ENCODE peak calls at places on chromosome 2, in seven cellular contexts. Z, T, V, B, Y, N and H are unnamed samples. For H3K4me1, the result is how much of the 10 kb centered on the place peaks cover.

GRCh38 chr2:128422571-128422970 is 103.9 kb upstream of the HS6ST1 start:
- DNase-seq in Z (no peak), T (no peak), V (peak), B (peak), Y (peak), N (peak), H (peak)

GRCh38 chr2:199471443-199472057 is 13.8 kb upstream of the SATB2 start:
- DNase-seq in Z (no peak), T (peak), V (no peak), B (peak), Y (peak), N (peak), H (peak)

GRCh38 chr2:40734797-40735196 is 282.9 kb upstream of the SLC8A1 start:
- DNase-seq in Z (no peak), T (no peak), V (peak), B (peak), Y (no peak), N (no peak), H (peak)

GRCh38 chr2:62409442-62409841 is 96.6 kb downstream of the TMEM17 start:
- DNase-seq in Z (no peak), T (no peak), V (peak), B (peak), Y (no peak), N (no peak), H (peak)

GRCh38 chr2:118989481-118989880 is 47.5 kb downstream of the MARCO start:
- DNase-seq in Z (peak), T (peak), V (no peak), B (no peak), Y (no peak), N (no peak), H (no peak)

GRCh38 chr2:105886029-105886454 is 141.3 kb downstream of the NCK2 start:
- DNase-seq in Z (no peak), T (no peak), V (peak), B (peak), Y (no peak), N (no peak), H (peak)

GRCh38 chr2:230930149-230930780 is 5.2 kb upstream of the GPR55 start:
- DNase-seq in Z (no peak), T (no peak), V (no peak), B (no peak), Y (peak), N (no peak), H (no peak)

GRCh38 chr2:166957686-166958085 is 69.4 kb downstream of the XIRP2 start:
- DNase-seq in Z (no peak), T (no peak), V (no peak), B (peak), Y (no peak), N (no peak), H (peak)

GRCh38 chr2:73588177-73588576 is 54.0 kb downstream of the NAT8 start:
- DNase-seq in Z (no peak), T (no peak), V (no peak), B (no peak), Y (no peak), N (no peak), H (peak)

GRCh38 chr2:38933653-38934052 is 44.0 kb downstream of the ARHGEF33 start:
- DNase-seq in Z (no peak), T (no peak), V (peak), B (peak), Y (no peak), N (no peak), H (no peak)

GRCh38 chr2:78979380-78980238 is 45.9 kb upstream of the REG3G start:
- DNase-seq in Z (no peak), T (peak), V (no peak), B (no peak), Y (peak), N (no peak), H (peak)

GRCh38 chr2:161250864-161251436 is 57.3 kb upstream of the PSMD14 start:
- DNase-seq in Z (no peak), T (no peak), V (peak), B (peak), Y (peak), N (no peak), H (peak)

GRCh38 chr2:16725549-16725948 is 59.9 kb upstream of the CYRIA start:
- DNase-seq in Z (no peak), T (no peak), V (no peak), B (peak), Y (no peak), N (no peak), H (peak)

GRCh38 chr2:71536311-71536710 is 83.0 kb downstream of the DYSF start:
- DNase-seq in Z (no peak), T (no peak), V (no peak), B (no peak), Y (peak), N (no peak), H (no peak)

GRCh38 chr2:70565039-70565731 is 11.6 kb upstream of the TGFA start:
- DNase-seq in Z (no peak), T (no peak), V (no peak), B (no peak), Y (no peak), N (no peak), H (no peak)

GRCh38 chr2:190575263-190575662 is 40.7 kb upstream of the NEMP2 start:
- DNase-seq in Z (no peak), T (no peak), V (no peak), B (no peak), Y (no peak), N (no peak), H (no peak)

GRCh38 chr2:125073440-125073839 is 1048.4 kb downstream of the CNTNAP5 start:
- DNase-seq in Z (no peak), T (no peak), V (no peak), B (no peak), Y (no peak), N (no peak), H (no peak)

GRCh38 chr2:41737888-41738287 is 309.9 kb upstream of the PKDCC start:
- DNase-seq in Z (no peak), T (no peak), V (no peak), B (no peak), Y (no peak), N (no peak), H (no peak)

GRCh38 chr2:127516031-127516430 is 10.3 kb downstream of the IWS1 start:
- DNase-seq in Z (peak), T (no peak), V (peak), B (peak), Y (no peak), N (no peak), H (no peak)

GRCh38 chr2:70367722-70368323 is 66.0 kb upstream of the FAM136A start:
- DNase-seq in Z (no peak), T (no peak), V (no peak), B (peak), Y (peak), N (no peak), H (peak)

GRCh38 chr2:176085120-176085788 is 1.5 kb upstream of the EVX2 start:
- DNase-seq in Z (no peak), T (peak), V (no peak), B (no peak), Y (peak), N (no peak), H (no peak)

GRCh38 chr2:4791488-4791887 is 900.7 kb upstream of the SOX11 start:
- DNase-seq in Z (no peak), T (no peak), V (no peak), B (no peak), Y (no peak), N (no peak), H (no peak)

GRCh38 chr2:151347294-151347693 is 10.1 kb upstream of the TNFAIP6 start:
- DNase-seq in Z (no peak), T (no peak), V (no peak), B (no peak), Y (no peak), N (no peak), H (no peak)

GRCh38 chr2:112958428-112959108 is 19.2 kb upstream of the IL36G start:
- DNase-seq in Z (no peak), T (no peak), V (peak), B (peak), Y (peak), N (no peak), H (peak)

GRCh38 chr2:190344275-190344827 is 962 bp downstream of the INPP1 start:
- DNase-seq in Z (peak), T (peak), V (no peak), B (no peak), Y (no peak), N (no peak), H (peak)

GRCh38 chr2:190537765-190538164 is 3.2 kb upstream of the NEMP2 start:
- DNase-seq in Z (no peak), T (no peak), V (peak), B (peak), Y (no peak), N (no peak), H (peak)

GRCh38 chr2:211860224-211860623 is 678.4 kb downstream of the ERBB4 start:
- DNase-seq in Z (no peak), T (no peak), V (no peak), B (no peak), Y (no peak), N (no peak), H (no peak)

GRCh38 chr2:220396287-220396686 is 768.9 kb downstream of the SLC4A3 start:
- DNase-seq in Z (no peak), T (no peak), V (peak), B (peak), Y (no peak), N (no peak), H (peak)

GRCh38 chr2:29307522-29307921 is 192.3 kb downstream of the CLIP4 start:
- DNase-seq in Z (no peak), T (no peak), V (no peak), B (no peak), Y (no peak), N (no peak), H (no peak)

GRCh38 chr2:70440621-70441020 is 113.0 kb downstream of the TGFA start:
- DNase-seq in Z (no peak), T (no peak), V (no peak), B (no peak), Y (peak), N (no peak), H (no peak)

GRCh38 chr2:236935656-236936445 is 149.8 kb upstream of the COPS8 start:
- DNase-seq in Z (no peak), T (peak), V (no peak), B (no peak), Y (no peak), N (no peak), H (no peak)

GRCh38 chr2:88517759-88518201 is 65.3 kb upstream of the FOXI3 start:
- DNase-seq in Z (no peak), T (no peak), V (no peak), B (no peak), Y (no peak), N (no peak), H (no peak)

GRCh38 chr2:68195096-68195495 is 37.4 kb downstream of the PNO1 start:
- DNase-seq in Z (no peak), T (no peak), V (peak), B (no peak), Y (no peak), N (no peak), H (no peak)

GRCh38 chr2:68190991-68191731 is 33.5 kb downstream of the PNO1 start:
- DNase-seq in Z (no peak), T (no peak), V (peak), B (peak), Y (no peak), N (no peak), H (peak)

GRCh38 chr2:68193774-68194372 is 36.2 kb downstream of the PNO1 start:
- DNase-seq in Z (no peak), T (no peak), V (peak), B (peak), Y (no peak), N (no peak), H (peak)

GRCh38 chr2:68196120-68196716 is 38.5 kb downstream of the PNO1 start:
- DNase-seq in Z (no peak), T (no peak), V (peak), B (peak), Y (no peak), N (no peak), H (no peak)

DNA sequence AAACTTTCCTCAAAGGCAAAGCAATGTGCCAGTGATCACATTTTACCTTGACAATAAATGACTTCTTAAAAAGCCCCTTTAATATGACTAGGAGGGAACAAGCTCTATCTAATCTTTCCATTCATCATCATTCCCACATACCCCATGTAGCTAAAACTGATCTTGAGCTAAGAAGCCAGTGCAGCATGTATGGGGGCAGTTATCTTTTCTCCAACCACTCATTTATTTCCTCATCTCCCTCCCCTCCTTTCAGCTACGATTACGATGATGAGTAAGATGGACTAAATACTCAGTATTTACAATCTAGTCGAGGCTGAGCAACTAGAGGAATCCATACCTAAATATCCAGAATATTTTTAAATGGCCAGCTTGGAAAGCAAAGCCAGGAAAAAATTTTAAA is 35.5 kb downstream of the PNO1 start:
- DNase-seq in Z (no peak), T (no peak), V (peak), B (peak), Y (no peak), N (no peak), H (no peak)
- H3K4me1 ChIP-seq in Z (half or more), T (half or more), V (under half), B (under half), Y (under half), N (half or more), H (under half)

DNA sequence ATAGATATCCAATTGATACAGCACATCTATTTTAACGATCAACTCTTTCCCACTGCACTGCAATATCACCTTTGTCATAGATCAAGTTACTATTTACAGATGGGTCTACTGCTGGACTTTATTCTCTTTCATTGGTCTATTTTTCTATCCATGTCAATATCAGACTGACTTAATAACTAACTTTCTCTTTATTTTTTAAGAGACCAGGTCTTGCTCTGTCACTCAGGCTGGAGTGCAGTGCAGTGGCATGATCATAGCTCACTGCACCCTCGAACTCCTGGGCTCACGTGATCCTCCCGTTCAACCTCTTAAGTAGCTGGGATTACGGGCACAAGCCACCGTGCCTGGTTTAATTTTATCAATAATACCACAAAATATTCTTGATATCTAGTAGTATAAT is 71.2 kb downstream of the TLK1 start:
- DNase-seq in Z (no peak), T (no peak), V (no peak), B (no peak), Y (no peak), N (no peak), H (no peak)
- H3K4me1 ChIP-seq in Z (under half), T (under half), V (under half), B (under half), Y (under half), N (under half), H (under half)

DNA sequence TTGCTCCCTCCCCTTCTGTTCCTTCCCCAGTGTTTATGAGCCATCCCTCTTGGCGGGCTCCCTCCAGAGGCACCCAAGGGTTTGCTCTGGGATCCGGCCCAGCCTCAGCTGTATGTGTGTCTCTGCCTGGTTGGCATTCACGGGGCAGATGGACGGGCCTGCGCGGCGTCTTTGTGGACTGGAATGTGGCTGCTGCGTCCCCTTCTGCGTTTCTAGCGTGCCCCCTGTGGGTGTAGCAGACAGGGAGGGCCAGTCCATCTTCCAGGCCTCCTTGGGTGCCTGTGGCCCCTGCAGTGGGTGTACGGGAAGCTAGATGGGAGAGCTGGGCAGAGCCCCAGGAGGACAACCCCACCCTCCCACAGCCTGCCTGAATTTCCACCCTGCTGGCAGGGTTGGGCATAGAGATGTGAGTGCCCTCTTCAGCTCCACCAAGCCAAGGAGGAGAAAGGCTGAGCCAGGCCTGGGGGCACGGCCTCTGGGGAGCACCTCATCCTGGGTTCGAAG is 15.7 kb downstream of the GPC1 start:
- DNase-seq in Z (no peak), T (no peak), V (no peak), B (no peak), Y (no peak), N (peak), H (no peak)
- H3K4me1 ChIP-seq in Z (under half), T (half or more), V (under half), B (under half), Y (under half), N (under half), H (under half)

DNA sequence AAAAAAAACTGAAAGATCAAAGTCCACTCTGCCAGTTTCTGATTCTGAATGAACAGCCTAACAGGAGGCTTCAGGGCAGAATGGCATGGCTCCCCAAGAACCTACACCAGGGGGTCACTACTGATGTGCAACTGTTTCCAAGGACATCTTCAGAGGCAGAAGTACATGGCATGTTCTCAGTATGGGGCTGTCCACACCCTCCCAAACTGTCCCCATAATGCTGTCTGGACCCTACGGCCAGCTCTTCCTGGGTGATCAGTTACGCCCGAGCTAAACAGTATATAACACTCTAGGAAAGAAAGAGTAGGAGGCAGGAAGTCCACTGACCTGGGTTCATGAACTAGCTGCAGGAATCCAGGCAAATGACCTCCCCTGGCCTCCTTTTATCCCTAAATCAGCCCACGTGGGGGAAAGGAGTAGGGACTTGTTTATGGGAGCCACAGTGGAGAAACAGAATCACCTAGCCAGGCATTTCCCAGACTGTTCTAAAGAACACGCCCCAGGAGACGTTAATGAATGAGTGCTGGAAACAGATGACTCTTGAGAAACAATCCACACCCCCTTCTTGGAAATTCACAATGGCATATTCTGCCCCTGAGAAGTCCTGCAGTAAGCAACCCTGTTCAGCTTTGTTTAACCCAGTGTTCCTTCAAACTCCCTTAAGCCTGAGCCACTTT is 2.5 kb downstream of the TMBIM1 start:
- DNase-seq in Z (no peak), T (no peak), V (peak), B (peak), Y (no peak), N (no peak), H (peak)
- H3K4me1 ChIP-seq in Z (half or more), T (half or more), V (half or more), B (under half), Y (under half), N (half or more), H (under half)

GRCh38 chr2:206428783-206429182 is 14.5 kb upstream of the ADAM23 start:
- DNase-seq in Z (no peak), T (no peak), V (no peak), B (no peak), Y (no peak), N (no peak), H (no peak)
- H3K4me1 ChIP-seq in Z (under half), T (under half), V (under half), B (under half), Y (under half), N (under half), H (under half)

GRCh38 chr2:239241431-239241830 is 159.4 kb downstream of the HDAC4 start:
- DNase-seq in Z (no peak), T (no peak), V (no peak), B (no peak), Y (no peak), N (no peak), H (no peak)
- H3K4me1 ChIP-seq in Z (half or more), T (half or more), V (under half), B (under half), Y (under half), N (under half), H (under half)